ENCODE peak calls at places on chromosomes 7 and 10, in six cellular contexts. B is HTR-8/SVneo, X is nephron progenitor cell, F is NCI-H345, D is memory B cell, H is T-helper 17 cell. S is an unnamed sample.

GRCh38 chr10:116263870-116264269 is 9.1 kb downstream of the GFRA1 start:
- DNase-seq in B (no peak), X (no peak), F (no peak), D (no peak), H (no peak), S (no peak)

GRCh38 chr10:75071164-75071489 is 40.3 kb upstream of the SAMD8 start:
- DNase-seq in B (no peak), X (no peak), F (no peak), D (no peak), H (no peak), S (no peak)

GRCh38 chr7:123624527-123625183 is 23.0 kb downstream of the ASB15 start:
- DNase-seq in B (no peak), X (peak; percentile 65), F (no peak), D (peak; percentile 37), H (peak; percentile 49), S (no peak)

GRCh38 chr10:53664620-53665019 is 892.0 kb upstream of the MBL2 start:
- DNase-seq in B (no peak), X (peak; percentile 9), F (peak; percentile 64), D (no peak), H (no peak), S (no peak)

GRCh38 chr10:97785231-97785630 is 13.4 kb upstream of the SFRP5 start:
- DNase-seq in B (no peak), X (no peak), F (peak; percentile 23), D (no peak), H (no peak), S (no peak)

GRCh38 chr10:121873236-121873635 is 54.6 kb downstream of the ATE1 start:
- DNase-seq in B (no peak), X (no peak), F (no peak), D (no peak), H (no peak), S (no peak)

GRCh38 chr10:74775099-74775498 is 51.3 kb upstream of the KAT6B start:
- DNase-seq in B (no peak), X (no peak), F (no peak), D (no peak), H (no peak), S (no peak)

GRCh38 chr10:63522129-63522687 is 1.0 kb downstream of the REEP3 start:
- DNase-seq in B (no peak), X (no peak), F (peak; percentile 36), D (no peak), H (no peak), S (peak; percentile 61)

GRCh38 chr10:31142026-31142425 is 110.4 kb upstream of the ZNF438 start:
- DNase-seq in B (peak; percentile 47), X (no peak), F (no peak), D (no peak), H (no peak), S (no peak)

GRCh38 chr7:140170375-140170774 is 6.4 kb downstream of the KDM7A start:
- DNase-seq in B (no peak), X (no peak), F (no peak), D (no peak), H (no peak), S (no peak)

GRCh38 chr7:156347132-156347531 is 293.4 kb upstream of the RNF32 start:
- DNase-seq in B (no peak), X (no peak), F (no peak), D (no peak), H (no peak), S (no peak)

S was measured in NCI-H1092 treated with DMSO at 0.1 percent for 48 hours.